ENCODE peak calls at places on chromosomes 3 and 15, in five cellular contexts. One of them, this sample, is unnamed.

GRCh38 chr3:128572013-128572412 is 78.6 kb downstream of the RPN1 start:
- DNase-seq in epithelial cell of esophagus: no peak
- DNase-seq in NCI-H1694 treated with DMSO at 0.1 percent for 48 hours: no peak
- DNase-seq in G401: no peak
- DNase-seq in HuH-7.5: no peak
- DNase-seq in this sample: no peak

GRCh38 chr3:127775398-127776109 is 46.8 kb downstream of the MGLL start:
- DNase-seq in epithelial cell of esophagus: no peak
- DNase-seq in NCI-H1694 treated with DMSO at 0.1 percent for 48 hours: peak
- DNase-seq in G401: no peak
- DNase-seq in HuH-7.5: no peak
- DNase-seq in this sample: no peak

GRCh38 chr3:713225-713624 is 379.6 kb upstream of the CNTN6 start:
- DNase-seq in epithelial cell of esophagus: peak
- DNase-seq in NCI-H1694 treated with DMSO at 0.1 percent for 48 hours: no peak
- DNase-seq in G401: no peak
- DNase-seq in HuH-7.5: no peak
- DNase-seq in this sample: peak

GRCh38 chr15:89139613-89140499 is 51.6 kb downstream of the ABHD2 start:
- DNase-seq in epithelial cell of esophagus: no peak
- DNase-seq in NCI-H1694 treated with DMSO at 0.1 percent for 48 hours: no peak
- DNase-seq in G401: peak
- DNase-seq in HuH-7.5: no peak
- DNase-seq in this sample: no peak

GRCh38 chr3:52777959-52778805 is 783 bp downstream of the ITIH1 start:
- DNase-seq in epithelial cell of esophagus: no peak
- DNase-seq in NCI-H1694 treated with DMSO at 0.1 percent for 48 hours: no peak
- DNase-seq in G401: no peak
- DNase-seq in HuH-7.5: no peak
- DNase-seq in this sample: no peak

GRCh38 chr3:83150896-83151295 is 1389.5 kb upstream of the GBE1 start:
- DNase-seq in epithelial cell of esophagus: no peak
- DNase-seq in NCI-H1694 treated with DMSO at 0.1 percent for 48 hours: no peak
- DNase-seq in G401: no peak
- DNase-seq in HuH-7.5: no peak
- DNase-seq in this sample: no peak

GRCh38 chr15:56249080-56249479 is 5.4 kb upstream of the RFX7 start:
- DNase-seq in epithelial cell of esophagus: peak
- DNase-seq in NCI-H1694 treated with DMSO at 0.1 percent for 48 hours: peak
- DNase-seq in G401: peak
- DNase-seq in HuH-7.5: no peak
- DNase-seq in this sample: no peak

GRCh38 chr3:17894434-17895060 is 152.1 kb upstream of the TBC1D5 start:
- DNase-seq in epithelial cell of esophagus: peak
- DNase-seq in NCI-H1694 treated with DMSO at 0.1 percent for 48 hours: no peak
- DNase-seq in G401: peak
- DNase-seq in HuH-7.5: no peak
- DNase-seq in this sample: peak

GRCh38 chr3:185401319-185401955 is 38.5 kb downstream of the MAP3K13 start:
- DNase-seq in epithelial cell of esophagus: no peak
- DNase-seq in NCI-H1694 treated with DMSO at 0.1 percent for 48 hours: peak
- DNase-seq in G401: no peak
- DNase-seq in HuH-7.5: no peak
- DNase-seq in this sample: no peak

GRCh38 chr3:195147649-195148121 is 123.3 kb downstream of the XXYLT1 start:
- DNase-seq in epithelial cell of esophagus: no peak
- DNase-seq in NCI-H1694 treated with DMSO at 0.1 percent for 48 hours: no peak
- DNase-seq in G401: no peak
- DNase-seq in HuH-7.5: no peak
- DNase-seq in this sample: no peak

GRCh38 chr3:53123953-53124352 is 6.3 kb downstream of the RFT1 start:
- DNase-seq in epithelial cell of esophagus: no peak
- DNase-seq in NCI-H1694 treated with DMSO at 0.1 percent for 48 hours: no peak
- DNase-seq in G401: no peak
- DNase-seq in HuH-7.5: no peak
- DNase-seq in this sample: no peak

GRCh38 chr3:37779289-37780152 is 82.2 kb upstream of the CTDSPL start:
- DNase-seq in epithelial cell of esophagus: peak
- DNase-seq in NCI-H1694 treated with DMSO at 0.1 percent for 48 hours: peak
- DNase-seq in G401: peak
- DNase-seq in HuH-7.5: peak
- DNase-seq in this sample: peak

GRCh38 chr3:48268381-48268935 is 27.6 kb downstream of the ZNF589 start:
- DNase-seq in epithelial cell of esophagus: peak
- DNase-seq in NCI-H1694 treated with DMSO at 0.1 percent for 48 hours: no peak
- DNase-seq in G401: no peak
- DNase-seq in HuH-7.5: no peak
- DNase-seq in this sample: peak

GRCh38 chr15:82298520-82298919 is 35.9 kb downstream of the SAXO2 start:
- DNase-seq in epithelial cell of esophagus: peak
- DNase-seq in NCI-H1694 treated with DMSO at 0.1 percent for 48 hours: no peak
- DNase-seq in G401: no peak
- DNase-seq in HuH-7.5: no peak
- DNase-seq in this sample: no peak

GRCh38 chr3:71926242-71926560 is 141.3 kb upstream of the PROK2 start:
- DNase-seq in epithelial cell of esophagus: peak
- DNase-seq in NCI-H1694 treated with DMSO at 0.1 percent for 48 hours: no peak
- DNase-seq in G401: peak
- DNase-seq in HuH-7.5: peak
- DNase-seq in this sample: no peak

GRCh38 chr3:26437678-26438077 is 184.9 kb upstream of the LRRC3B start:
- DNase-seq in epithelial cell of esophagus: peak
- DNase-seq in NCI-H1694 treated with DMSO at 0.1 percent for 48 hours: no peak
- DNase-seq in G401: no peak
- DNase-seq in HuH-7.5: no peak
- DNase-seq in this sample: peak

GRCh38 chr15:81863157-81863556 is 182.7 kb downstream of the MEX3B start:
- DNase-seq in epithelial cell of esophagus: peak
- DNase-seq in NCI-H1694 treated with DMSO at 0.1 percent for 48 hours: no peak
- DNase-seq in G401: no peak
- DNase-seq in HuH-7.5: no peak
- DNase-seq in this sample: no peak

GRCh38 chr3:195238626-195239118 is 32.3 kb downstream of the XXYLT1 start:
- DNase-seq in epithelial cell of esophagus: no peak
- DNase-seq in NCI-H1694 treated with DMSO at 0.1 percent for 48 hours: no peak
- DNase-seq in G401: peak
- DNase-seq in HuH-7.5: no peak
- DNase-seq in this sample: no peak

GRCh38 chr15:66895794-66896453 is 169.5 kb upstream of the SMAD3 start:
- DNase-seq in epithelial cell of esophagus: no peak
- DNase-seq in NCI-H1694 treated with DMSO at 0.1 percent for 48 hours: no peak
- DNase-seq in G401: no peak
- DNase-seq in HuH-7.5: no peak
- DNase-seq in this sample: no peak

GRCh38 chr3:181402347-181402746 is 309.4 kb upstream of the SOX2 start:
- DNase-seq in epithelial cell of esophagus: no peak
- DNase-seq in NCI-H1694 treated with DMSO at 0.1 percent for 48 hours: no peak
- DNase-seq in G401: no peak
- DNase-seq in HuH-7.5: no peak
- DNase-seq in this sample: no peak

GRCh38 chr3:153927107-153927506 is 194.1 kb upstream of the ARHGEF26 start:
- DNase-seq in epithelial cell of esophagus: peak
- DNase-seq in NCI-H1694 treated with DMSO at 0.1 percent for 48 hours: no peak
- DNase-seq in G401: peak
- DNase-seq in HuH-7.5: peak
- DNase-seq in this sample: peak

GRCh38 chr15:69631978-69632377 is 179.4 kb downstream of the RPLP1 start:
- DNase-seq in epithelial cell of esophagus: no peak
- DNase-seq in NCI-H1694 treated with DMSO at 0.1 percent for 48 hours: no peak
- DNase-seq in G401: no peak
- DNase-seq in HuH-7.5: no peak
- DNase-seq in this sample: no peak

GRCh38 chr15:72141171-72142084 is 23.2 kb downstream of the SENP8 start:
- DNase-seq in epithelial cell of esophagus: no peak
- DNase-seq in NCI-H1694 treated with DMSO at 0.1 percent for 48 hours: no peak
- DNase-seq in G401: no peak
- DNase-seq in HuH-7.5: peak
- DNase-seq in this sample: no peak

This sample was measured in retinal pigment epithelial cell.